ENCODE peak calls at places on chromosomes 16 and 17, in four cellular contexts. E, O, N and S are unnamed samples.

GRCh38 chr17:34285304-34285792 is at the start of gene CCL11:
- DNase-seq in E (no peak), O (no peak), N (no peak), S (no peak)

GRCh38 chr17:8223356-8224063 is 13.1 kb upstream of the AURKB start:
- DNase-seq in E (peak), O (peak), N (peak), S (no peak)

GRCh38 chr16:86680137-86680536 is 101.8 kb downstream of the FOXL1 start:
- DNase-seq in E (no peak), O (peak), N (no peak), S (no peak)

GRCh38 chr17:66619196-66619595 is 215.7 kb upstream of the CACNG5 start:
- DNase-seq in E (no peak), O (no peak), N (no peak), S (no peak)

GRCh38 chr17:79919164-79919585 is 79.9 kb upstream of the CBX4 start:
- DNase-seq in E (peak), O (no peak), N (no peak), S (peak)

GRCh38 chr17:71926746-71927398 is 193.9 kb upstream of the SOX9 start:
- DNase-seq in E (no peak), O (no peak), N (no peak), S (no peak)

GRCh38 chr17:82241183-82241925 is 12.5 kb downstream of the SLC16A3 start:
- DNase-seq in E (peak), O (peak), N (peak), S (peak)

GRCh38 chr17:29241015-29241963 is 5.4 kb upstream of the CRYBA1 start:
- DNase-seq in E (no peak), O (peak), N (no peak), S (no peak)

GRCh38 chr16:23511731-23512130 is 1.4 kb upstream of the GGA2 start:
- DNase-seq in E (no peak), O (no peak), N (no peak), S (no peak)

GRCh38 chr16:57620316-57621231 is 7.9 kb upstream of the ADGRG1 start:
- DNase-seq in E (peak), O (no peak), N (peak), S (no peak)

GRCh38 chr16:87789437-87790277 is 23.9 kb upstream of the KLHDC4 start:
- DNase-seq in E (no peak), O (peak), N (no peak), S (no peak)

GRCh38 chr17:80783971-80784370 is 207.7 kb upstream of the CHMP6 start:
- DNase-seq in E (no peak), O (no peak), N (no peak), S (peak)

GRCh38 chr17:49093131-49093530 is 39.4 kb upstream of the B4GALNT2 start:
- DNase-seq in E (no peak), O (no peak), N (no peak), S (no peak)

GRCh38 chr16:70686376-70687171 is 721 bp upstream of the MTSS2 start:
- DNase-seq in E (no peak), O (no peak), N (no peak), S (no peak)

GRCh38 chr16:4695473-4696171 is 2.3 kb downstream of the NUDT16L1 start:
- DNase-seq in E (no peak), O (no peak), N (no peak), S (no peak)

GRCh38 chr17:41212524-41213169 is 13.8 kb upstream of the KRTAP9-2 start:
- DNase-seq in E (no peak), O (no peak), N (no peak), S (peak)

GRCh38 chr17:81253358-81254131 is 14.4 kb downstream of the NDUFAF8 start:
- DNase-seq in E (no peak), O (peak), N (no peak), S (no peak)

GRCh38 chr16:64440421-64440831 is 681.4 kb downstream of the CDH11 start:
- DNase-seq in E (no peak), O (peak), N (no peak), S (no peak)

GRCh38 chr17:64608571-64608981 is 53.5 kb downstream of the SMURF2 start:
- DNase-seq in E (no peak), O (no peak), N (no peak), S (no peak)

GRCh38 chr17:17141860-17142552 is 64.1 kb downstream of the PLD6 start:
- DNase-seq in E (no peak), O (peak), N (no peak), S (no peak)

GRCh38 chr16:47493358-47494337 is 32.5 kb downstream of the PHKB start:
- DNase-seq in E (no peak), O (no peak), N (no peak), S (no peak)

GRCh38 chr17:49252148-49252682 is 21.6 kb upstream of the PHOSPHO1 start:
- DNase-seq in E (no peak), O (peak), N (no peak), S (no peak)

GRCh38 chr16:57194512-57194911 is 8.4 kb downstream of the RSPRY1 start:
- DNase-seq in E (no peak), O (peak), N (no peak), S (no peak)

GRCh38 chr16:80027007-80027965 is 426.7 kb upstream of the MAF start:
- DNase-seq in E (no peak), O (peak), N (peak), S (peak)

GRCh38 chr16:84881702-84882521 is 62.1 kb downstream of the CRISPLD2 start:
- DNase-seq in E (no peak), O (peak), N (no peak), S (no peak)

GRCh38 chr17:54426287-54426886 is 474.3 kb upstream of the TOM1L1 start:
- DNase-seq in E (no peak), O (no peak), N (no peak), S (no peak)

GRCh38 chr17:58156839-58157803 is 8.9 kb downstream of the OR4D1 start:
- DNase-seq in E (no peak), O (peak), N (no peak), S (no peak)

GRCh38 chr17:72422505-72423285 is 301.9 kb downstream of the SOX9 start:
- DNase-seq in E (peak), O (peak), N (peak), S (peak)

GRCh38 chr16:78444-79145 is 570 bp downstream of the MPG start:
- DNase-seq in E (no peak), O (peak), N (no peak), S (no peak)

GRCh38 chr17:17823433-17824118 is 13.2 kb downstream of the SREBF1 start:
- DNase-seq in E (peak), O (peak), N (peak), S (peak)

GRCh38 chr16:66344533-66345145 is 21.9 kb upstream of the CDH5 start:
- DNase-seq in E (no peak), O (peak), N (no peak), S (no peak)

GRCh38 chr17:39848600-39848999 is 15.5 kb downstream of the IKZF3 start:
- DNase-seq in E (no peak), O (no peak), N (no peak), S (no peak)
- H3K4me3 ChIP-seq in E (no peak), O (no peak), N (no peak), S (no peak)

DNA sequence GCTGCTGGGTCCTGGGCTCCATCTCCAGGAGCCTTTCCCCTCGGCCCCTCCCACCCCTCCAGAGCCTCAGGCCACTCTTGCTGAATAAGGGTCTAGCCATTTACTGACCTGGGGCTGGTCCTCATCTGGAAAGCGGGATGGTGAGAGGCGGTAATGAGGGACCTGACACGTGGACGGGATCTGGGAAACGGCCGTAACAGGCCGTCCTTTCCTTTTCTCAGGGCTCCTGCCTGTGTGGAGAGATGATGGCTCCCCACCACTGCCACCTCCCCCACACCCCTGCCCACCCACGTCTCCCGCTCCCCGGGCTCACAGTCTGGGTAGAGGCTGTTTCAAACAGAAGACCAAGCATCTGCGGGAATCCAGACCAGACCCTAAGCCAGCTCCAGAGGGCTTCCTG is 20.6 kb upstream of the KCNJ12 start:
- DNase-seq in E (no peak), O (no peak), N (no peak), S (no peak)
- H3K27ac ChIP-seq in E (no peak), O (no peak), N (no peak), S (no peak)

GRCh38 chr17:59618894-59619312 is 792 bp upstream of the CLTC start:
- DNase-seq in E (peak), O (no peak), N (no peak), S (no peak)

GRCh38 chr17:59619313-59620063 is at the start of gene CLTC:
- DNase-seq in E (peak), O (peak), N (peak), S (peak)

GRCh38 chr17:59620064-59620359 is 317 bp downstream of the CLTC start:
- DNase-seq in E (no peak), O (no peak), N (no peak), S (no peak)

GRCh38 chr17:59617141-59617757 is 2.4 kb upstream of the CLTC start:
- DNase-seq in E (no peak), O (no peak), N (no peak), S (no peak)

GRCh38 chr17:59616253-59616920 is 3.3 kb upstream of the CLTC start:
- DNase-seq in E (no peak), O (no peak), N (no peak), S (no peak)
- TF ChIP-seq CTCF in E (no peak), O (no peak), N (no peak), S (no peak)

GRCh38 chr17:1998426-1998784 is 26.7 kb downstream of the RTN4RL1 start:
- DNase-seq in E (no peak), O (no peak), N (peak), S (no peak)
- H3K4me3 ChIP-seq in E (peak), O (no peak), N (peak), S (peak)